ENCODE peak calls at places on chromosomes 4 and X, in five cellular contexts. I is PC-3, T is dorsolateral prefrontal cortex, U is GM10248, S is kidney epithelial cell. J is an unnamed sample.

GRCh38 chr4:121380448-121381147 is at the start of gene QRFPR:
- DNase-seq in I (no peak), T (no peak), U (no peak), S (no peak), J (no peak)

GRCh38 chr4:89708903-89709361 is 128.0 kb downstream of the SNCA start:
- DNase-seq in I (no peak), T (peak), U (no peak), S (no peak), J (peak)

GRCh38 chrX:115360220-115360781 is 70.8 kb downstream of the LUZP4 start:
- DNase-seq in I (no peak), T (no peak), U (no peak), S (no peak), J (no peak)

GRCh38 chrX:71998836-71999509 is 88.3 kb downstream of the NHSL2 start:
- DNase-seq in I (peak), T (peak), U (peak), S (no peak), J (no peak)

GRCh38 chr4:38509551-38509950 is 154.4 kb upstream of the KLF3 start:
- DNase-seq in I (no peak), T (no peak), U (no peak), S (no peak), J (no peak)

GRCh38 chr4:7817877-7818675 is 121.6 kb downstream of the AFAP1 start:
- DNase-seq in I (no peak), T (no peak), U (no peak), S (no peak), J (no peak)

GRCh38 chr4:147610666-147611065 is 6.5 kb upstream of the TMEM184C start:
- DNase-seq in I (no peak), T (no peak), U (no peak), S (no peak), J (no peak)

GRCh38 chr4:150464523-150464922 is 117.4 kb upstream of the MAB21L2 start:
- DNase-seq in I (no peak), T (no peak), U (no peak), S (no peak), J (no peak)

GRCh38 chr4:110704748-110705439 is 82.0 kb upstream of the PITX2 start:
- DNase-seq in I (no peak), T (no peak), U (no peak), S (no peak), J (no peak)

GRCh38 chr4:8294036-8294435 is 24.5 kb downstream of the HTRA3 start:
- DNase-seq in I (no peak), T (no peak), U (no peak), S (no peak), J (no peak)

GRCh38 chr4:91064157-91064853 is 937.1 kb downstream of the CCSER1 start:
- DNase-seq in I (peak), T (no peak), U (no peak), S (peak), J (no peak)

GRCh38 chr4:100742045-100742444 is 224.2 kb upstream of the EMCN start:
- DNase-seq in I (peak), T (no peak), U (no peak), S (peak), J (peak)

GRCh38 chr4:157838366-157838765 is 334.5 kb downstream of the GASK1B start:
- DNase-seq in I (no peak), T (no peak), U (no peak), S (peak), J (no peak)

GRCh38 chrX:101759000-101759399 is 99.3 kb upstream of the ARMCX2 start:
- DNase-seq in I (peak), T (peak), U (no peak), S (no peak), J (peak)

GRCh38 chrX:41857670-41858069 is 65.7 kb downstream of the CASK start:
- DNase-seq in I (no peak), T (no peak), U (no peak), S (no peak), J (no peak)

GRCh38 chr4:156322592-156322991 is 368.9 kb upstream of the CTSO start:
- DNase-seq in I (peak), T (no peak), U (no peak), S (peak), J (peak)

GRCh38 chr4:56372774-56373173 is 14.5 kb downstream of the AASDH start:
- DNase-seq in I (no peak), T (no peak), U (no peak), S (no peak), J (no peak)

GRCh38 chr4:3047464-3048286 is 26.7 kb downstream of the HTT-AS start:
- DNase-seq in I (peak), T (peak), U (peak), S (no peak), J (no peak)

GRCh38 chr4:38582445-38582844 is 81.6 kb upstream of the KLF3 start:
- DNase-seq in I (no peak), T (no peak), U (no peak), S (no peak), J (no peak)

GRCh38 chr4:161134795-161135194 is 1029.0 kb downstream of the FSTL5 start:
- DNase-seq in I (no peak), T (no peak), U (no peak), S (no peak), J (no peak)

GRCh38 chrX:154349359-154349935 is 25.0 kb downstream of the FLNA start:
- DNase-seq in I (no peak), T (no peak), U (no peak), S (no peak), J (no peak)

GRCh38 chr4:184472540-184473264 is 1.6 kb downstream of the IRF2 start:
- DNase-seq in I (peak), T (peak), U (peak), S (no peak), J (no peak)

GRCh38 chr4:75344915-75345314 is 169.3 kb downstream of the RCHY1 start:
- DNase-seq in I (peak), T (no peak), U (no peak), S (no peak), J (peak)

GRCh38 chrX:19440713-19441112 is 74.6 kb downstream of the MAP3K15 start:
- DNase-seq in I (peak), T (no peak), U (no peak), S (peak), J (no peak)

GRCh38 chr4:186807131-186807530 is 83.5 kb upstream of the FAT1 start:
- DNase-seq in I (no peak), T (no peak), U (no peak), S (no peak), J (no peak)

GRCh38 chrX:27815209-27815608 is 7.4 kb downstream of the MAGEB10 start:
- DNase-seq in I (peak), T (no peak), U (no peak), S (peak), J (no peak)

GRCh38 chrX:45628041-45628440 is 427.4 kb upstream of the DIPK2B start:
- DNase-seq in I (peak), T (no peak), U (no peak), S (no peak), J (no peak)

GRCh38 chr4:61375316-61375715 is 175.2 kb downstream of the ADGRL3 start:
- DNase-seq in I (peak), T (no peak), U (no peak), S (no peak), J (no peak)

GRCh38 chrX:39960219-39960618 is 137.5 kb downstream of the BCOR start:
- DNase-seq in I (no peak), T (no peak), U (no peak), S (no peak), J (no peak)

GRCh38 chr4:183297675-183298074 is 22.4 kb downstream of the CLDN22 start:
- DNase-seq in I (no peak), T (no peak), U (no peak), S (no peak), J (no peak)

DNA sequence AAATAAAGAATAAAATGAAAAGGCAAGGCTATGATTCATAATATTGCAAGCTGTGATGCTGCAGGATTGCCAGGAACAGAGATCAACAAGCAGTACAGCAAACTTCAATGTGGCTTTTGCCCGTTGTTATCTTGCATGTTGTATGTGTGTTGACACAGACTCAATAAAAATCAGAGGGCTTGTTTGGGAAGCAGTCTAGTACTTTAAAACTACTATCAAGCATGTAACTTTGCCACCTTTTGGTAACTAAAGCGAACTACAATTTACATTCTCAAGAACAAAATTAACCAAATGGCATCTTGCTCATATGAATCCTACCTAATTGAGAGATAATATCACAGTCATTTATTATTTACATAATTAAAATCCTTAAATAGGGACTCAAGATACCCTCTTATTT is 79.8 kb upstream of the GPM6A start:
- DNase-seq in I (peak), T (no peak), U (peak), S (no peak), J (peak)
- TF ChIP-seq CTCF in I (peak), T (peak), U (peak), S (peak), J (no peak)

GRCh38 chr4:185654311-185654710 is 119.0 kb upstream of the PDLIM3 start:
- DNase-seq in I (peak), T (no peak), U (no peak), S (no peak), J (no peak)

GRCh38 chr4:185657699-185658098 is 122.4 kb upstream of the PDLIM3 start:
- DNase-seq in I (no peak), T (no peak), U (no peak), S (no peak), J (no peak)

GRCh38 chr4:185657191-185657590 is 121.9 kb upstream of the PDLIM3 start:
- DNase-seq in I (no peak), T (peak), U (no peak), S (no peak), J (no peak)

GRCh38 chr4:185654965-185655554 is 119.8 kb upstream of the PDLIM3 start:
- DNase-seq in I (no peak), T (no peak), U (no peak), S (no peak), J (no peak)

DNA sequence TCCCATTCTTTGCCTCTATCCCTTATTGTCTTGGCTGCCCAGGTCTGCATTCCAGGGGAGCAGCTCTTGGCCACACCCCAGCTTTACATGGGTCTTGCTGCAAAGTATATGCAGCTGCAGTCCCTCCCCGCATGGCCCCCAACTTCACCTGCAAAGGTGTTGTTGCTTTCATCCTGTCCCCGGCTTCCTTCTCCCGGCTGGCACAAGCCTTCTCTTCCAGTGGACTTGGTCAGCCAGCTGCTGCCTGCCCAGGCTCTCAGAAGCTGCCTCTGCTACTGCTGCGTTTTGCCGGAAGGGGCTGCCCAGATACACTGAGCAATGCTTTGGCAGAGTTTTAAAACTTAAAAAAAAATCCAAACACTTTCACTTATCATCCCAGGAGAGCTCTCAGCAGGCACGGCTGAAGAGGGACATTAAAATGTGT is 121.2 kb upstream of the PDLIM3 start:
- DNase-seq in I (peak), T (peak), U (no peak), S (no peak), J (peak)
- TF ChIP-seq CTCF in I (peak), T (peak), U (no peak), S (peak), J (peak)

DNA sequence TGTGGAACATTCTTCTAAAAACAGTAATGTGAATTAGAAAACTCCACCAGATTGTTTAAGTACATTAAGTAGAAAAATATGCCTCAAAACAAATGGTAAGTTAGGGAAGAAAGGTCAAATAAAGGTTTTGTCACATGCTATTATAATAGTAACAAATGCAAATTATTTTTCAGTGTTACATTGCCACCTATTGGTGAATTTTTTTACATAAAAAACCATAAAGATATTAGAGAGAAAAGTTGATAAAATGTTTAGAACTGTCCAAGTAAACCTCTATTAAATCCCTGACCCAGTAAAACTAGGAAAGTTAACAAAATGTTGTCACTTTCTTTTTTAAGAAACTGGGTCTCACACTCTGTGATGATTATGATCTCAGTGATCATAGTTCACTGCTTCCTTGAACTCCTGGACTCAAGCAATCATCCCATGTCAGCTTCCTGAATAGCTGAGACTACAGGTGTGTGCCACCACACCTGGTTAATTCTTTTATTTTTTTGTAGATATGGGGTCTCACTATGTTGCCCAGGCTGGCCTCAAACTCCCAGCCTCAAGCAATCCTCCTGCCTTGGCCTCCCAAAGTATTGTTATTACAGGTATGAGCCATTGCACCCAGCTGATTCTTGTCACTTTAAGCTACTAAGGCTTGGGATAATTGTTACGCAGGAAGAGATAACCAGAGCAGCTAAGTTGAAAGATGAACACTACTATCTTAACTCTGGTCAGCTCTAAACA is 157.6 kb downstream of the ATRX start:
- DNase-seq in I (peak), T (no peak), U (no peak), S (no peak), J (no peak)
- TF ChIP-seq CTCF in I (peak), T (no peak), U (no peak), S (no peak), J (no peak)

DNA sequence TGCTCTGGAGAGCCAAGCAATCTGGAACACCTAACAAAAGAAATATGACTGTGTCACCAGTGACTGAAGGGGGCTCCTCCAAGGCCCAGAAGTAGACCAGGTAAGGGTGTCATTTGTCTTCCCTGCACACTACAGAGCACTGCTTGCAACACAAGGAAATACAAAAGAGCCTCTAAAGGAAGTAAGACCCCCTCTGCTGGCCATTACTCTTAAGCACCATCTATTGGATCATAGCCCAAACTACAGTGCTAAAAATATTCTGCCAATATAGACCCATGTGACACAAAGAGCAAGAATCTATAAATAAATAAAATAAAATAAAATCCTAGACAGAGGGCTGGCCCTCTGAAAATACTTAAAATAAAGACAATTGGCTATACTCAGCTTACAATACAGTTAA is 528.7 kb downstream of the TMA16 start:
- DNase-seq in I (no peak), T (no peak), U (no peak), S (no peak), J (no peak)
- TF ChIP-seq CTCF in I (peak), T (no peak), U (no peak), S (peak), J (no peak)

GRCh38 chrX:63958134-63958865 is 173.3 kb upstream of the ARHGEF9 start:
- DNase-seq in I (no peak), T (no peak), U (no peak), S (no peak), J (no peak)

GRCh38 chrX:63967541-63967940 is 182.5 kb upstream of the ARHGEF9 start:
- DNase-seq in I (no peak), T (no peak), U (no peak), S (no peak), J (no peak)

GRCh38 chrX:63963382-63963781 is 178.4 kb upstream of the ARHGEF9 start:
- DNase-seq in I (no peak), T (no peak), U (no peak), S (no peak), J (no peak)

GRCh38 chrX:63959975-63960374 is 175.0 kb upstream of the ARHGEF9 start:
- DNase-seq in I (no peak), T (no peak), U (no peak), S (no peak), J (no peak)

DNA sequence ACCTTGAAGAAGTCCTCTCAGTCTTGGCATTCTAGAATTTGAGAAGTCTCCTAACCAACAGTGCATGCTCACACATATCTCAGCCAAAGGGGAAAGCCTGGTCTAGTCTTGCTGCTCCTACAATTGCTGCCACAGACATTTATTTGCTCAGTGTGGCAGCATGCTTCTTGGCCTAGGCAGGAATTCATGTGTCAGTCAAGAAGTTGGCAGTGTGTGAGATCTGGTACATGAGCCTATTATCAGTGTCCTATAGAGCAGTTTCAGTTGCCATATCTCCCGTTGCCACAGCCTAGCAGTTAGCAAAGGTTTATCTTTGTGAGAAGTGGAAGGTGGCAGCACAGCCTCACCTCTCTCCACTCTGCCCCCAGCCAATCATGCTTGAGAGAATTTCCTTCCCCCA is 176.9 kb upstream of the ARHGEF9 start:
- DNase-seq in I (no peak), T (no peak), U (no peak), S (no peak), J (no peak)
- TF ChIP-seq CTCF in I (no peak), T (no peak), U (no peak), S (no peak), J (no peak)

DNA sequence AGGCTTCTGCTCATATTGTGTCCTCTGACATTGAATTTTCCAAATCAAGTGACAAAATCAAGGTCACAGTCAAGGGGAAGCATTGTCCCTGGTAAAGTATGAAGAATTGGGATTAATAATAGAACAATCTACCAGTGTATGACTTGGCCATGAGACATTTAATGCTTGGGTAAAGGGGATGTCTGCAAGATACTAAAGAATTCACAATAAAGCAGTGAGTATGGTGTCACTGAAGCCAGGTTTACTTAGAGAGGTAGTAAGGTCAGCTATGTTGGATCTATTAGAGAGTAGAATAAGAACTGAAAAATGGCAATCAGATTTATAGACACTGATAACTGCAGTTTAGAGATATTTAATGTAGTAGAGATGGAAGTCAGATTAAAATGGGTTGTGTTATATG is 349.2 kb downstream of the BMPR1B start:
- DNase-seq in I (peak), T (no peak), U (no peak), S (no peak), J (no peak)
- TF ChIP-seq CTCF in I (no peak), T (no peak), U (no peak), S (no peak), J (no peak)

GRCh38 chr4:58981828-58982227 is 1871.6 kb upstream of the IGFBP7 start:
- DNase-seq in I (no peak), T (no peak), U (no peak), S (no peak), J (no peak)
- TF ChIP-seq CTCF in I (no peak), T (no peak), U (no peak), S (no peak), J (no peak)

GRCh38 chrX:23554304-23554703 is 113.0 kb upstream of the PRDX4 start:
- DNase-seq in I (peak), T (no peak), U (peak), S (peak), J (peak)
- TF ChIP-seq CTCF in I (peak), T (peak), U (no peak), S (peak), J (peak)

J was measured in AG09309.